ENCODE peak calls at places on chromosomes 4 and X, in five cellular contexts. V is pulmonary artery endothelial cell, T is psoas muscle, W is substantia nigra, R is RWPE1. J is an unnamed sample.

GRCh38 chr4:95158045-95158444 is 390.7 kb downstream of the UNC5C start:
- DNase-seq in T (no peak), R (no peak), W (no peak), V (no peak), J (no peak)

GRCh38 chrX:79096339-79096638 is 48.2 kb upstream of the GPR174 start:
- DNase-seq in W (no peak), R (no peak), T (no peak), V (no peak), J (no peak)

GRCh38 chrX:30858098-30858497 is 31.0 kb downstream of the TAB3 start:
- DNase-seq in W (no peak), T (no peak), V (no peak), R (no peak), J (no peak)

GRCh38 chr4:41369680-41370079 is 113.0 kb downstream of the UCHL1 start:
- DNase-seq in W (peak), V (peak), R (no peak), T (peak), J (peak)

GRCh38 chr4:112348488-112349158 is 51.5 kb downstream of the ALPK1 start:
- DNase-seq in R (no peak), V (no peak), T (peak), W (peak), J (peak)

GRCh38 chrX:66074920-66075879 is 35.3 kb upstream of the VSIG4 start:
- DNase-seq in V (no peak), R (no peak), W (no peak), T (peak), J (peak)

GRCh38 chrX:41559662-41560061 is 112.5 kb downstream of the NYX start:
- DNase-seq in W (no peak), R (no peak), V (peak), T (no peak), J (peak)

GRCh38 chr4:26321326-26322276 is 787 bp downstream of the RBPJ start:
- DNase-seq in R (peak), V (no peak), W (no peak), T (peak), J (peak)

GRCh38 chr4:74223801-74224200 is 65.9 kb downstream of the MTHFD2L start:
- DNase-seq in T (no peak), R (peak), W (no peak), V (no peak), J (no peak)

GRCh38 chr4:82733636-82734035 is 65.0 kb downstream of the SCD5 start:
- DNase-seq in R (no peak), W (no peak), V (no peak), T (no peak), J (no peak)

GRCh38 chr4:139666735-139667266 is 1.2 kb downstream of the MGST2 start:
- DNase-seq in R (peak), W (no peak), T (peak), V (peak), J (no peak)

GRCh38 chr4:129455462-129455861 is 359.5 kb downstream of the C4orf33 start:
- DNase-seq in T (no peak), W (no peak), R (no peak), V (peak), J (no peak)

GRCh38 chrX:24025741-24026402 is 1.1 kb downstream of the KLHL15 start:
- DNase-seq in W (no peak), T (no peak), V (peak), R (peak), J (peak)

GRCh38 chr4:85409251-85409650 is 65.7 kb upstream of the ARHGAP24 start:
- DNase-seq in T (no peak), R (no peak), V (peak), W (no peak), J (no peak)

GRCh38 chr4:83074086-83074704 is 39.2 kb downstream of the COPS4 start:
- DNase-seq in T (no peak), R (peak), W (no peak), V (peak), J (peak)

GRCh38 chr4:67581913-67582312 is 23.4 kb downstream of the STAP1 start:
- DNase-seq in T (no peak), V (no peak), R (no peak), W (no peak), J (no peak)

GRCh38 chr4:74400395-74400794 is 35.5 kb downstream of the EREG start:
- DNase-seq in V (no peak), R (no peak), W (no peak), T (no peak), J (no peak)

J was measured in putamen.